ENCODE peak calls at places on chromosomes 4 and X, in eight cellular contexts. M is stimulated activated CD4-positive, alpha-beta T cell treated with anti-CD3 and anti-CD28 coated beads, TNF-alpha, amount 100 ng/mL, for 1 hour; U is astrocyte of the hippocampus; S is LoVo; Q is tibial artery; C is posterior vena cava; A is amygdala; J is progenitor cell of endocrine pancreas. P is an unnamed sample.

GRCh38 chr4:184383497-184384055 is 90.8 kb downstream of the IRF2 start:
- DNase-seq in M (no peak), U (peak; percentile 87), S (peak; percentile 29), Q (peak; percentile 73), C (no peak), A (no peak), J (no peak), P (peak; percentile 95)

GRCh38 chr4:108366716-108367115 is 198.0 kb upstream of the LEF1 start:
- DNase-seq in M (no peak), U (no peak), S (no peak), Q (no peak), C (no peak), A (no peak), J (no peak), P (no peak)

GRCh38 chr4:122508083-122508482 is 51.6 kb upstream of the IL2 start:
- DNase-seq in M (no peak), U (no peak), S (no peak), Q (no peak), C (no peak), A (no peak), J (no peak), P (no peak)

GRCh38 chr4:835148-836002 is 9.4 kb upstream of the CPLX1 start:
- DNase-seq in M (no peak), U (no peak), S (peak; percentile 70), Q (no peak), C (no peak), A (no peak), J (no peak), P (no peak)

GRCh38 chrX:120463241-120463640 is 5.9 kb downstream of the LAMP2 start:
- DNase-seq in M (no peak), U (peak; percentile 41), S (no peak), Q (no peak), C (no peak), A (no peak), J (no peak), P (peak; percentile 43)

GRCh38 chrX:30620980-30621716 is 32.1 kb upstream of the GK start:
- DNase-seq in M (no peak), U (peak; percentile 68), S (peak; percentile 12), Q (no peak), C (no peak), A (no peak), J (no peak), P (peak; percentile 88)

GRCh38 chr4:137635108-137635507 is 102.8 kb upstream of the PCDH18 start:
- DNase-seq in M (no peak), U (no peak), S (no peak), Q (no peak), C (no peak), A (no peak), J (no peak), P (peak; percentile 82)

GRCh38 chr4:181685911-181686310 is 557.3 kb upstream of the TENM3 start:
- DNase-seq in M (no peak), U (peak; percentile 71), S (no peak), Q (no peak), C (no peak), A (no peak), J (no peak), P (peak; percentile 89)

GRCh38 chr4:2451821-2452785 is 16.8 kb upstream of the RNF4 start:
- DNase-seq in M (no peak), U (no peak), S (no peak), Q (no peak), C (peak; percentile 66), A (no peak), J (no peak), P (no peak)

GRCh38 chrX:15881498-15881897 is 26.9 kb upstream of the AP1S2 start:
- DNase-seq in M (no peak), U (no peak), S (no peak), Q (no peak), C (no peak), A (no peak), J (no peak), P (no peak)

GRCh38 chr4:19300213-19300612 is 951.5 kb upstream of the SLIT2 start:
- DNase-seq in M (no peak), U (no peak), S (no peak), Q (no peak), C (no peak), A (no peak), J (no peak), P (peak; percentile 68)

GRCh38 chr4:169270156-169270809 is 473 bp downstream of the SH3RF1 start:
- DNase-seq in M (no peak), U (peak; percentile 73), S (peak; percentile 52), Q (peak; percentile 87), C (peak; percentile 88), A (peak; percentile 78), J (peak; percentile 54), P (peak; percentile 52)

GRCh38 chr4:108693211-108693610 is 42.8 kb downstream of the OSTC start:
- DNase-seq in M (no peak), U (no peak), S (no peak), Q (no peak), C (no peak), A (no peak), J (no peak), P (no peak)

P was measured in AG10803.